ENCODE peak calls at places on chromosomes 11 and 22, in nine cellular contexts. F is lower lobe of right lung, Z is adrenal gland, H is suprapubic skin, K is AG04450, T is uterus, Y is cardiac muscle cell, G is A549, O is neural progenitor cell. W is an unnamed sample.

GRCh38 chr11:503179-503981 is 3.7 kb downstream of the RNH1 start:
- DNase-seq in H (peak; percentile 90), Z (peak; percentile 75), F (peak; percentile 86), T (peak; percentile 44), Y (peak; percentile 84), K (no peak), O (no peak), G (no peak), W (peak; percentile 84)

GRCh38 chr11:15920856-15921629 is 435.3 kb downstream of the SOX6 start:
- DNase-seq in Y (peak; percentile 70), T (no peak), F (no peak), G (no peak), Z (no peak), H (no peak), K (no peak), O (peak; percentile 55), W (peak; percentile 32)

GRCh38 chr11:73236879-73237278 is 18.8 kb downstream of the P2RY2 start:
- DNase-seq in K (no peak), F (peak; percentile 70), Z (peak; percentile 60), H (no peak), T (no peak), Y (peak; percentile 49), G (peak; percentile 63), O (peak; percentile 70), W (peak; percentile 4)

GRCh38 chr11:125072210-125072960 is 9.3 kb downstream of the SLC37A2 start:
- DNase-seq in Y (no peak), H (no peak), G (no peak), K (no peak), Z (no peak), F (peak; percentile 49), O (no peak), T (no peak), W (no peak)

GRCh38 chr11:2419638-2420501 is 19.3 kb downstream of the TSSC4 start:
- DNase-seq in K (peak; percentile 47), Y (peak; percentile 87), T (peak; percentile 80), F (peak; percentile 85), Z (peak; percentile 78), H (no peak), G (peak; percentile 79), O (peak; percentile 90), W (peak; percentile 82)

GRCh38 chr11:2320591-2321310 is 18.9 kb downstream of the TSPAN32 start:
- DNase-seq in Z (no peak), H (peak; percentile 53), K (no peak), F (no peak), O (no peak), G (no peak), T (no peak), Y (no peak), W (no peak)

GRCh38 chr11:115158053-115158452 is 346.2 kb downstream of the CADM1 start:
- DNase-seq in G (no peak), F (no peak), Z (no peak), H (no peak), O (no peak), T (no peak), K (no peak), Y (no peak), W (no peak)

GRCh38 chr11:114340311-114341131 is 44.3 kb downstream of the NNMT start:
- DNase-seq in F (peak; percentile 56), T (peak; percentile 54), K (peak; percentile 66), O (peak; percentile 83), G (peak; percentile 85), Z (peak; percentile 61), Y (peak; percentile 86), H (no peak), W (peak; percentile 71)

GRCh38 chr22:35115515-35115914 is 49.6 kb downstream of the ISX start:
- DNase-seq in G (no peak), K (no peak), Y (no peak), O (no peak), Z (no peak), F (no peak), T (no peak), H (no peak), W (no peak)

GRCh38 chr22:39240841-39241631 is 3.7 kb downstream of the PDGFB start:
- DNase-seq in Y (no peak), H (no peak), Z (peak; percentile 48), O (peak; percentile 35), G (peak; percentile 61), T (no peak), K (no peak), F (peak; percentile 73), W (peak; percentile 61)

GRCh38 chr22:46193898-46194310 is 43.6 kb downstream of the PPARA start:
- DNase-seq in Z (no peak), H (no peak), K (no peak), G (no peak), O (no peak), F (no peak), Y (peak; percentile 34), T (no peak), W (no peak)

GRCh38 chr22:19143967-19144400 is 467 bp downstream of the ESS2 start:
- DNase-seq in K (no peak), Y (peak; percentile 6), T (no peak), Z (no peak), G (no peak), O (no peak), F (no peak), H (no peak), W (no peak)

DNA sequence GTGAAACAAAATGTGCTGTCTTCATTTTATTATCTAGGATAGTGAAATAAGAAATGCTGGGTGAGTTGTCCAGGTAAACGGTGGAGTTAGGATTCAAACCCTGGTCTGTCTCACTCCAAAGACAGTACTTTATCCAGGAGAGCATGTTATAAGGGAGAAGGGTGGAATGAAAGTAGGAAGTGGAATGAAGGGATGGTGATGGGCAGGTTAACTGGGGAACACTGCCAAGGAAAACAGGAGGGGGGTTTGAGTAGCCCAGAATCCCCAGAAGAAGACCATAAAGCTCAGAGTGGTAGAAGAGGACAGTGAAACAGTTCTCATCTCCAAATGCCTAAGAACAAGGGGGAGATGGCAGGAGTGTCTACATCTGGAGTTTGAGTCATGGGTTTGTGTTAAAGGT is 169.0 kb downstream of the BARX2 start:
- DNase-seq in H (no peak), K (no peak), Y (no peak), O (no peak), Z (no peak), G (no peak), F (no peak), T (no peak), W (no peak)
- H3K9me3 ChIP-seq in H (peaks cover 3% of the 10 kb centered on the region), K (no peaks in the 10 kb centered on the region), Y (no peaks in the 10 kb centered on the region), O (no peaks in the 10 kb centered on the region), Z (no peaks in the 10 kb centered on the region), G (no peaks in the 10 kb centered on the region), F (no peaks in the 10 kb centered on the region), T (no peaks in the 10 kb centered on the region), W (no peaks in the 10 kb centered on the region)

GRCh38 chr22:28883917-28884753 is 763 bp downstream of the ZNRF3 start:
- DNase-seq in Z (peak; percentile 44), G (peak; percentile 20), F (peak; percentile 65), K (no peak), Y (peak; percentile 55), H (no peak), O (peak; percentile 74), T (peak; percentile 52), W (peak; percentile 28)
- TF ChIP-seq CTCF in Z (no peak), G (no peak), F (no peak), K (no peak), Y (no peak), H (no peak), O (peak; percentile 28), T (no peak), W (no peak)

GRCh38 chr11:69135420-69136363 is 20.0 kb upstream of the SMIM38 start:
- DNase-seq in Y (no peak), K (no peak), H (peak; percentile 67), Z (no peak), T (no peak), F (no peak), O (no peak), G (no peak), W (no peak)
- H3K9me3 ChIP-seq in Y (no peaks in the 10 kb centered on the region), K (peaks cover 7% of the 10 kb centered on the region), H (no peaks in the 10 kb centered on the region), Z (no peaks in the 10 kb centered on the region), T (no peaks in the 10 kb centered on the region), F (no peaks in the 10 kb centered on the region), O (no peaks in the 10 kb centered on the region), G (peaks cover 23% of the 10 kb centered on the region), W (no peaks in the 10 kb centered on the region)

DNA sequence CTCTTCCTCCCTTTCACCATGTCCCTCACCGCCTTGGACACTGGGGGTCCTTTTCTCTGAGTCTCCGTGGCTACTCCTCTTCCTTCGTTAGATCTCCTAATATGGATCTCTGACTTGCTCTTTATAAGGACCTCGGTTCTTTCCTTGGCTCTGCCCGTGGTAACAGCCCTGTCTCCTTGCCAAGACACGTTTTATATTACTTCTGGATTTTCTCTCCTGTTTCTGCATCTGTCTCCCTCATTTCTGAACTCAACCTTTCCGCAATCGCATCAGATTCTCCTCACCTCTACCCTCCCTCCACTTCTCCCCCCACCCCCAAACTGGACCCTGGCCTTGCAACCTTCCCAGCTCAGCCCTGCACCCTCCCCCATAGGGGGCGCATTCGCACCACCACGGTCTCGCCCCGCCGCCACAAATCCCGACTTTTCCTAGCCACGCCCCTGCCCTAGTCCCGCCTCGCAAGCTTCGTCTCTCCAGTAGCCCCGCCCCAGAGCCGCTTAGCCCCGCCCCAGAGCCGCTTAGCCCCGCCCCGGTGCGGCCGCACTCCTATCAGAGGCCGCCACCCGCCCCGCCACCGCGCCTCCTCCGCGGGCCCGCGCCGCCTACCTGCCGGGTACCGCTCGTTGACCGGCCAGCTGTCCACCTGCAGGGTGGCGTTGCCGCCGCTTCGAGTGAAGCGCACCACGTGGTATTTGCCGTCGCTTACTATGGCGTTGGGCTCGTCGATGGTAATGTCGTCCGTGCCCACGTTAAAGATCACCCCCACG is 39.0 kb downstream of the SLC22A12 start:
- DNase-seq in F (no peak), O (peak; percentile 79), G (peak; percentile 56), K (no peak), Z (no peak), T (peak; percentile 62), Y (no peak), H (no peak), W (no peak)
- TF ChIP-seq CTCF in F (no peak), O (peak; percentile 50), G (no peak), K (no peak), Z (no peak), T (no peak), Y (no peak), H (no peak), W (no peak)

DNA sequence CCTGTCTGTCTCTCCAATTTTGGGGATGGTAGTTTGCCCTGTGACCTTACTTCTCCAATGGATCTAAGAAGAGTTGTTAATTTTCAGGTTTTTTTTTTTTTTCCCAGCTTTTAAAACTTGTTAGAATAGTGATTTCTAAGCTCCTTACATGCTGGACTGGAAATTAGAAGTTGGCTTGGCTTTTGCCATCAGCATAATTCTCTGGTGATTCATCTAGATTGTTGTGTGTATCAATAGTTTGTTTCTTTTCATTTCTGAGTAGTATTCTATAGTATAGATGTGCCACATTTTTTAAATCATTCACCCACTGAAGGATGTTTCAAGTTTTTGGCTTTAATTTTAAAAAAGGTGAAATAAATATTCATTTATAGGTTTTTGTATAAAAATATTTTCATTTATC is 51.4 kb downstream of the ADAMTS15 start:
- DNase-seq in Z (no peak), Y (no peak), H (no peak), T (no peak), G (no peak), K (no peak), F (no peak), O (no peak), W (no peak)
- H3K9me3 ChIP-seq in Z (no peaks in the 10 kb centered on the region), Y (no peaks in the 10 kb centered on the region), H (no peaks in the 10 kb centered on the region), T (no peaks in the 10 kb centered on the region), G (no peaks in the 10 kb centered on the region), K (peaks cover 11% of the 10 kb centered on the region), F (no peaks in the 10 kb centered on the region), O (no peaks in the 10 kb centered on the region), W (no peaks in the 10 kb centered on the region)